ENCODE peak calls at places on chromosomes 16 and 17, in four cellular contexts. V, Y, X and R are unnamed samples.

GRCh38 chr16:70481929-70482536 is 27.6 kb downstream of the FCSK start:
- DNase-seq in Y (no peak), X (no peak), V (no peak), R (no peak)

GRCh38 chr17:81069084-81069645 is 34.2 kb downstream of the BAIAP2 start:
- DNase-seq in V (peak), X (no peak), Y (no peak), R (peak)

GRCh38 chr17:40319651-40320550 is 10.9 kb downstream of the RARA start:
- DNase-seq in X (no peak), Y (no peak), V (no peak), R (peak)

GRCh38 chr17:41420134-41420533 is 4.3 kb downstream of the KRT37 start:
- DNase-seq in X (no peak), V (no peak), Y (no peak), R (no peak)

GRCh38 chr16:53599548-53599947 is 96.5 kb upstream of the AKTIP start:
- DNase-seq in X (no peak), V (no peak), Y (no peak), R (no peak)

GRCh38 chr17:27244481-27245223 is 49.3 kb upstream of the WSB1 start:
- DNase-seq in Y (peak), X (no peak), V (peak), R (peak)

GRCh38 chr16:31513126-31513525 is 4.9 kb upstream of the RUSF1 start:
- DNase-seq in X (no peak), Y (no peak), V (no peak), R (no peak)

GRCh38 chr17:61403846-61404701 is 4.4 kb downstream of the TBX2 start:
- DNase-seq in V (no peak), Y (no peak), X (no peak), R (peak)

GRCh38 chr17:42438600-42439567 is 15.8 kb upstream of the CAVIN1 start:
- DNase-seq in X (no peak), Y (peak), V (no peak), R (no peak)

GRCh38 chr17:78313735-78314648 is 45.9 kb downstream of the SOCS3 start:
- DNase-seq in X (peak), V (peak), Y (peak), R (peak)

GRCh38 chr16:88005148-88005547 is 53.9 kb downstream of the BANP start:
- DNase-seq in X (no peak), V (no peak), Y (peak), R (no peak)

GRCh38 chr17:48262982-48263586 is 155.5 kb downstream of the SNX11 start:
- DNase-seq in V (no peak), Y (no peak), X (peak), R (no peak)

GRCh38 chr16:17224859-17225258 is 245.9 kb downstream of the XYLT1 start:
- DNase-seq in X (no peak), Y (no peak), V (peak), R (peak)

GRCh38 chr16:56914896-56915295 is 17.0 kb upstream of the HERPUD1 start:
- DNase-seq in V (no peak), Y (no peak), X (no peak), R (no peak)

GRCh38 chr17:2008332-2009126 is 16.6 kb downstream of the RTN4RL1 start:
- DNase-seq in Y (no peak), V (no peak), X (no peak), R (no peak)

GRCh38 chr16:81321039-81321438 is 6.3 kb downstream of the GAN start:
- DNase-seq in Y (no peak), X (no peak), V (no peak), R (no peak)

GRCh38 chr17:8861482-8862181 is 5.8 kb downstream of the PIK3R6 start:
- DNase-seq in Y (no peak), V (no peak), X (no peak), R (no peak)

GRCh38 chr17:67312265-67312664 is 54.1 kb downstream of the PSMD12 start:
- DNase-seq in Y (no peak), V (no peak), X (no peak), R (no peak)

GRCh38 chr17:51676691-51677487 is 416.5 kb downstream of the UTP18 start:
- DNase-seq in Y (no peak), X (no peak), V (no peak), R (no peak)

GRCh38 chr16:13961099-13961811 is 41.3 kb downstream of the ERCC4 start:
- DNase-seq in X (no peak), V (no peak), Y (no peak), R (no peak)

GRCh38 chr17:10729334-10730193 is at the start of gene TMEM220:
- DNase-seq in Y (peak), X (peak), V (peak), R (peak)

GRCh38 chr16:14510939-14511797 is 118.9 kb downstream of the PARN start:
- DNase-seq in V (no peak), X (no peak), Y (no peak), R (no peak)

GRCh38 chr17:27597783-27598320 is 33.1 kb upstream of the LGALS9 start:
- DNase-seq in V (no peak), X (no peak), Y (no peak), R (no peak)

GRCh38 chr17:753407-753806 is 1.3 kb upstream of the GEMIN4 start:
- DNase-seq in Y (no peak), X (no peak), V (no peak), R (no peak)

GRCh38 chr16:22318690-22319358 is 21.6 kb downstream of the POLR3E start:
- DNase-seq in V (peak), Y (peak), X (peak), R (no peak)

GRCh38 chr17:13765701-13766100 is 164.0 kb upstream of the HS3ST3A1 start:
- DNase-seq in V (no peak), Y (no peak), X (no peak), R (no peak)